ENCODE peak calls at places on chromosome 9, in ten cellular contexts. Y is heart right ventricle, G is mesendoderm, P is endodermal cell, D is lower lobe of right lung, S is ovary, I is caudate nucleus, L is GM23248, X is WERI-Rb-1, M is coronary artery. A is an unnamed sample.

GRCh38 chr9:7912037-7912535 is 112.5 kb upstream of the DMAC1 start:
- DNase-seq in Y (no peak), G (no peak), P (no peak), D (no peak), S (no peak), I (no peak), L (no peak), X (no peak), M (no peak), A (no peak)

GRCh38 chr9:98880311-98881015 is 63.2 kb upstream of the COL15A1 start:
- DNase-seq in Y (no peak), G (no peak), P (no peak), D (no peak), S (peak), I (no peak), L (no peak), X (no peak), M (peak), A (no peak)

GRCh38 chr9:126819482-126819881 is 14.6 kb downstream of the ZBTB43 start:
- DNase-seq in Y (no peak), G (no peak), P (no peak), D (no peak), S (no peak), I (no peak), L (no peak), X (no peak), M (no peak), A (no peak)

GRCh38 chr9:75909776-75910175 is 19.3 kb downstream of the PCSK5 start:
- DNase-seq in Y (no peak), G (no peak), P (no peak), D (no peak), S (no peak), I (no peak), L (no peak), X (no peak), M (no peak), A (peak)

GRCh38 chr9:109452761-109453160 is 45.3 kb downstream of the PTPN3 start:
- DNase-seq in Y (no peak), G (peak), P (peak), D (no peak), S (no peak), I (no peak), L (peak), X (no peak), M (no peak), A (peak)

GRCh38 chr9:99055384-99055783 is 49.5 kb upstream of the TGFBR1 start:
- DNase-seq in Y (no peak), G (no peak), P (no peak), D (no peak), S (no peak), I (no peak), L (peak), X (peak), M (no peak), A (peak)

GRCh38 chr9:86947146-86948081 is at the start of gene GAS1:
- DNase-seq in Y (peak), G (peak), P (peak), D (peak), S (peak), I (peak), L (peak), X (peak), M (peak), A (peak)

GRCh38 chr9:129256959-129257713 is 79.1 kb upstream of the IER5L start:
- DNase-seq in Y (no peak), G (no peak), P (peak), D (peak), S (peak), I (no peak), L (no peak), X (no peak), M (no peak), A (no peak)

GRCh38 chr9:82988488-82988887 is 74.5 kb downstream of the RASEF start:
- DNase-seq in Y (no peak), G (peak), P (peak), D (no peak), S (no peak), I (no peak), L (no peak), X (no peak), M (no peak), A (no peak)

GRCh38 chr9:93898502-93899426 is 56.4 kb downstream of the BARX1 start:
- DNase-seq in Y (no peak), G (no peak), P (peak), D (peak), S (peak), I (no peak), L (no peak), X (peak), M (peak), A (no peak)

GRCh38 chr9:112711050-112711689 is 6.7 kb downstream of the INIP start:
- DNase-seq in Y (no peak), G (peak), P (peak), D (no peak), S (no peak), I (peak), L (peak), X (no peak), M (no peak), A (peak)

GRCh38 chr9:122318284-122318683 is 52.5 kb upstream of the PTGS1 start:
- DNase-seq in Y (no peak), G (no peak), P (no peak), D (no peak), S (no peak), I (peak), L (no peak), X (no peak), M (no peak), A (peak)

GRCh38 chr9:99006979-99007378 is 63.3 kb downstream of the COL15A1 start:
- DNase-seq in Y (no peak), G (peak), P (no peak), D (no peak), S (no peak), I (no peak), L (no peak), X (no peak), M (peak), A (no peak)

GRCh38 chr9:113187935-113188595 is 33.0 kb downstream of the FKBP15 start:
- DNase-seq in Y (peak), G (peak), P (no peak), D (peak), S (no peak), I (peak), L (peak), X (no peak), M (no peak), A (peak)

GRCh38 chr9:26746357-26747072 is 146.1 kb downstream of the CAAP1 start:
- DNase-seq in Y (no peak), G (peak), P (peak), D (no peak), S (no peak), I (no peak), L (peak), X (no peak), M (no peak), A (peak)

GRCh38 chr9:17520264-17521058 is 58.4 kb upstream of the SH3GL2 start:
- DNase-seq in Y (no peak), G (peak), P (peak), D (no peak), S (no peak), I (no peak), L (no peak), X (peak), M (no peak), A (no peak)

GRCh38 chr9:32524558-32525461 is 1.2 kb downstream of the RIGI start:
- DNase-seq in Y (no peak), G (peak), P (peak), D (no peak), S (no peak), I (no peak), L (peak), X (no peak), M (no peak), A (peak)

GRCh38 chr9:86303316-86303975 is 21.1 kb upstream of the ISCA1 start:
- DNase-seq in Y (no peak), G (peak), P (no peak), D (no peak), S (no peak), I (no peak), L (no peak), X (no peak), M (no peak), A (peak)

GRCh38 chr9:27365977-27366376 is 69.0 kb upstream of the EQTN start:
- DNase-seq in Y (no peak), G (no peak), P (no peak), D (no peak), S (no peak), I (no peak), L (no peak), X (no peak), M (no peak), A (peak)

GRCh38 chr9:125822160-125822559 is 75.0 kb downstream of the PBX3 start:
- DNase-seq in Y (no peak), G (no peak), P (no peak), D (no peak), S (no peak), I (no peak), L (no peak), X (no peak), M (no peak), A (no peak)

GRCh38 chr9:92650839-92651621 is 18.9 kb downstream of the IPPK start:
- DNase-seq in Y (peak), G (peak), P (peak), D (peak), S (peak), I (no peak), L (peak), X (no peak), M (peak), A (peak)

GRCh38 chr9:113657765-113658564 is 194.4 kb downstream of the RGS3 start:
- DNase-seq in Y (peak), G (peak), P (peak), D (peak), S (peak), I (peak), L (peak), X (peak), M (peak), A (peak)

GRCh38 chr9:92763721-92764380 is 782 bp downstream of the BICD2 start:
- DNase-seq in Y (peak), G (no peak), P (peak), D (peak), S (peak), I (no peak), L (peak), X (peak), M (no peak), A (no peak)

GRCh38 chr9:134738869-134739659 is 97.5 kb downstream of the COL5A1 start:
- DNase-seq in Y (peak), G (peak), P (peak), D (peak), S (peak), I (peak), L (peak), X (peak), M (no peak), A (no peak)

GRCh38 chr9:37914154-37914551 is 10.2 kb upstream of the SLC25A51 start:
- DNase-seq in Y (no peak), G (no peak), P (no peak), D (no peak), S (no peak), I (no peak), L (no peak), X (no peak), M (no peak), A (no peak)

GRCh38 chr9:7123743-7124142 is 366.0 kb downstream of the KDM4C start:
- DNase-seq in Y (no peak), G (no peak), P (no peak), D (no peak), S (no peak), I (no peak), L (peak), X (no peak), M (no peak), A (no peak)

GRCh38 chr9:134970719-134971118 is 53.0 kb upstream of the FCN1 start:
- DNase-seq in Y (no peak), G (no peak), P (no peak), D (peak), S (no peak), I (no peak), L (no peak), X (peak), M (no peak), A (no peak)

GRCh38 chr9:130824616-130825015 is 10.4 kb upstream of the ABL1 start:
- DNase-seq in Y (no peak), G (no peak), P (no peak), D (no peak), S (no peak), I (no peak), L (peak), X (no peak), M (no peak), A (no peak)
- H3K27ac ChIP-seq in Y (peak), G (peak), P (peak), D (peak), S (peak), I (peak), L (peak), X (peak), M (peak), A (peak)

DNA sequence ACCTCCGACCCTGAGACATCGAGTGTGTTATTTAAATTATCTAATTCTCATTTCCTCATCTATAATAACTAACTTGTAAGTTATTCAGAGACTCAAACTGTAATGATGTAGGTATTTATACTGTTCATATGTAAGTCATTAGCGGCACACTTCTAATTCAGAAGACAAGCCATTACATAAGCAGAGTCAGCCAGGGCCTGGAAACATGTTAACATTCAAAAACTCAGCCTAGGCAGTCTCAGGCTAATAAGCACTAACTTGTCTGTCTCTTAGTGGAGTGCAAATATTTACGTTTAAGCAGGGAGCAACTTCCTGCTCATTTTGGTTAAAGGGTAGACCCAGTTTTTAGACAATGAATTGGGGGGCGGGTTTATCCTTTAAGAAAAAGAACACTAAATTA is 598.4 kb downstream of the ACTL7B start:
- DNase-seq in Y (no peak), G (no peak), P (no peak), D (no peak), S (no peak), I (no peak), L (peak), X (no peak), M (no peak), A (no peak)
- H3K27ac ChIP-seq in Y (no peak), G (no peak), P (no peak), D (no peak), S (no peak), I (no peak), L (no peak), X (no peak), M (no peak), A (no peak)

DNA sequence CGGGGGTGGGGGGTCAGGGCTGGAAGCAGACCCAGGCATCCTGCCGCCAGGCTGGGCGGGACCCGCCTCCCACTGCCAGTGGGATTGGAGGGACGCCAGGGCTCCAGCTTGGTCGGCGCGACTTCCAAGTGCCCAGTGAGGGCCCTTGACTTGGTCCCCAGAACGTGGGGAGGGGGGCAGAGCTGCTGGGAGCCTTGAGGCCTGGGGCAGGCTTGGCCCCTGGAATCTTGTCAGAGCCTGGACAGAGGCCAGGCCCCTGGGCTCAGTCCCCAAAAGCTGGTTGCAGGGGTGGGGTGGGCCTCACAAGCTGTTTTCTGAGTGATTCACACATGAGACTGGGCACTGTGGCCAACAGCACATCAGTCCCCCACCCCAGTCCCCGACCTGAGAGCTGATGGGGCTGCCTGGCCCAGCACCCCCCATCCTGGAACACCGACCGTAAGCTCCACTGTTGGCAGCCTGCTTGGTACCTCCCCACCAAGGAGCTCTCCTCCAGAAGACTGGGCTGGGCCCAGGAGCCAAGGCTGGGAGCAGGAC is 528 bp downstream of the CLIC3 start:
- DNase-seq in Y (peak), G (no peak), P (no peak), D (peak), S (peak), I (no peak), L (peak), X (no peak), M (no peak), A (peak)
- H3K27ac ChIP-seq in Y (no peak), G (no peak), P (no peak), D (peak), S (peak), I (no peak), L (peak), X (peak), M (peak), A (no peak)

DNA sequence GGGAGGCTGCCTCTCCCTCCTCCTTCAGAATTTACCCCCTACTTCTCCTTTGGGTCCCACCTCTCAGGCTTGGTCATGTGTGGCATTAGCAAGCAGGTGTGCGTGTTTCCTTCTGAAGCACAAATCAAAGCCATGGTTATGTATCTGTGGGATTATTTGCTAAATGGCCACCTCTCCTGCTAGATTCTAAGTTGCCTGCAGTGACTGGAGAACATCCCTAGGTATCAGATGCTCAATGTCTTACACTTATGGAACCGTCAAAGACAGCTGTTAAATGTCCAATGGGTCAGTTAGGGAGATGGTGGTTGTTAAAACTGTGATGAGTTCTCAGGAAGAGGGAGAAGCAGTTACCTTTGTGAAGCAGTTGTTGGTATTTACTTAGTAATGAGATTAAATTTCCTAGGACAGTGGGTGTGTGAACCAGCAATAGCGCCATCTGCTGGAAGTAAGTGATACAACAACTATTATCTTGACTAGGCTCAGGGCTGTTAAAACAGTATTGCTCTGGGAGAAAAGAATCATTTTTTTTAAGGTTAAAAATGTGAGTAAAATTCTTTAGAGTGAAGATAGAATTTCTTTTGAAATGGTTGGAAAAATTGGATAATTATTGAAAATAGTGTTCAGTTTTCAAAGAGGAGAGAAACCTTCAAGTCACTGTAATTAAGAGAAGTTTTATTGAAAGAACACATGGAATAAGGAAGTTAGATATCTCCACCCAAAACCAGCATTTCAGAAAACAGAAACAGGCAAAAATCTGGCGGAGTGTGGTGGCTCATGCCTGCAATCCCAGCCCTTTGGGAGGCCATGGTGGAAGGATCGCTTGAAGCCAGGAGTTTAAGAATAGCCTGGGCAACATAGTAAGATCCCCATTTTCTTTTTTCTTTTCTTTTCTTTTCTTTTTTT is 71.3 kb downstream of the TMC1 start:
- DNase-seq in Y (peak), G (peak), P (peak), D (no peak), S (no peak), I (peak), L (peak), X (peak), M (no peak), A (peak)
- H3K27ac ChIP-seq in Y (peak), G (no peak), P (no peak), D (peak), S (no peak), I (peak), L (no peak), X (no peak), M (no peak), A (no peak)

DNA sequence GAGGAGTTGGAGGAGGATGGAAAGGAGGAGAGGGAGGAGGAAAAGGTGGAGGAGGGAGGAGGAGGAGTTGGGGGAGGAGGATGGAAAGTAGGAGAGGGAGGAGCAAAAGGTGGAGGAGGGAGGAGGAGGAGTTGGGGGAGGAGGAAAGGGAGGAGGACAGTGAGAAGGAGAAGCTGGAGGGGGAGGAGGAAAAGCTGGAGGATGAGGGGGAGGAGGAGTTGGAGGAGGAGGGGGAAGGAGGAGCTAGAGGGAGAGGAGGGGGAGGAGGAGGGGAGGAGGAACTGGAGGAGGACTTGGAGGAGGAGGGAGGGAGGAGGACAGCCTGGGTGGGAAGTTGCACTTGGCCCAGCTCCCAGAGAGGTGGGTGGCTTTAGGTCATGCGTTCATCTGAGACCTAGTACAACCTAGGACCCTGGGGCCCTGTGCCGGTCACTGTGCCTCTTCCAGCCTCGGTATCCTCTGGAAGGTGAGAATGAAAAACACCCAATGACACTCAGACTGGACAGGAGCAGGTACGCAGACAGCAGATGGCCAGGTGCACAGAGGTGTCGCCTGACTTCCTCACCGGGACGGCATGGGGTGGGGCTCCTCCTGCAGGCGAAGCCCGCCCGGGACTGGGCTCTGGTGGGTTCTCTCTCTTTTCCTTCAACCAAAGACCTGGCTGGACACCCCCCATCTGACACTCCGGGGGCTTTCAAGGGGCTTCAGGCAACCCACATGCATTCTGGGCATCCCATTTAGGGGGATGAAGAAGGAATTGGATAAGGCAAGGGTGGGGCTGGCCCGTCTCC is 12.2 kb upstream of the SLC2A6 start:
- DNase-seq in Y (no peak), G (no peak), P (no peak), D (peak), S (no peak), I (no peak), L (no peak), X (no peak), M (no peak), A (no peak)
- H3K27ac ChIP-seq in Y (no peak), G (no peak), P (no peak), D (peak), S (no peak), I (no peak), L (no peak), X (no peak), M (peak), A (no peak)

A was measured in astrocyte.